ENCODE peak calls at places on chromosomes 4 and X, in eight cellular contexts. P, R, E, L, W, D, S and O are unnamed samples.

GRCh38 chrX:9147631-9148189 is 113.8 kb upstream of the FAM9B start:
- DNase-seq in P (no peak), R (no peak), E (no peak), L (no peak), W (no peak), D (no peak), S (no peak), O (no peak)

GRCh38 chrX:72041901-72042859 is 89.5 kb downstream of the RTL5 start:
- DNase-seq in P (no peak), R (no peak), E (peak), L (no peak), W (no peak), D (no peak), S (peak), O (no peak)

GRCh38 chr4:64883087-64883926 is 474.1 kb upstream of the TECRL start:
- DNase-seq in P (peak), R (no peak), E (no peak), L (no peak), W (no peak), D (no peak), S (no peak), O (no peak)

GRCh38 chr4:72895408-72895807 is 174.1 kb downstream of the COX18 start:
- DNase-seq in P (no peak), R (no peak), E (no peak), L (no peak), W (no peak), D (no peak), S (no peak), O (no peak)

GRCh38 chr4:158801066-158801465 is 32.2 kb downstream of the FNIP2 start:
- DNase-seq in P (no peak), R (no peak), E (no peak), L (no peak), W (no peak), D (no peak), S (no peak), O (no peak)

GRCh38 chr4:73870260-73870659 is 1.1 kb downstream of the CXCL1 start:
- DNase-seq in P (no peak), R (no peak), E (no peak), L (no peak), W (peak), D (no peak), S (no peak), O (no peak)

GRCh38 chr4:176193898-176194297 is 1.5 kb downstream of the SPATA4 start:
- DNase-seq in P (no peak), R (no peak), E (no peak), L (no peak), W (peak), D (no peak), S (peak), O (no peak)

GRCh38 chr4:21655100-21655499 is 293.5 kb downstream of the KCNIP4 start:
- DNase-seq in P (no peak), R (no peak), E (no peak), L (no peak), W (no peak), D (no peak), S (no peak), O (no peak)

GRCh38 chrX:15956684-15957083 is 102.1 kb upstream of the AP1S2 start:
- DNase-seq in P (no peak), R (no peak), E (no peak), L (no peak), W (peak), D (no peak), S (no peak), O (no peak)

GRCh38 chrX:67717571-67717970 is 173.8 kb downstream of the AR start:
- DNase-seq in P (no peak), R (no peak), E (no peak), L (no peak), W (no peak), D (no peak), S (no peak), O (no peak)

GRCh38 chr4:187726485-187726884 is 269.1 kb upstream of the ZFP42 start:
- DNase-seq in P (no peak), R (no peak), E (no peak), L (no peak), W (no peak), D (no peak), S (no peak), O (no peak)

GRCh38 chr4:60757986-60758385 is 442.1 kb upstream of the ADGRL3 start:
- DNase-seq in P (no peak), R (no peak), E (no peak), L (no peak), W (peak), D (no peak), S (peak), O (no peak)

GRCh38 chr4:176048631-176049030 is 17.0 kb upstream of the WDR17 start:
- DNase-seq in P (no peak), R (no peak), E (no peak), L (no peak), W (no peak), D (no peak), S (no peak), O (no peak)

GRCh38 chr4:169885893-169886292 is 128.1 kb upstream of the HPF1 start:
- DNase-seq in P (no peak), R (no peak), E (no peak), L (no peak), W (no peak), D (no peak), S (no peak), O (no peak)

GRCh38 chrX:53438174-53438831 is 4.1 kb upstream of the HSD17B10 start:
- DNase-seq in P (no peak), R (no peak), E (no peak), L (no peak), W (no peak), D (no peak), S (no peak), O (no peak)

GRCh38 chrX:155997436-155997835 is at the start of gene IL9R:
- DNase-seq in P (peak), R (no peak), E (no peak), L (peak), W (no peak), D (no peak), S (no peak), O (peak)

GRCh38 chr4:132593717-132594400 is 555.2 kb upstream of the PCDH10 start:
- DNase-seq in P (no peak), R (no peak), E (no peak), L (no peak), W (peak), D (no peak), S (no peak), O (no peak)

GRCh38 chrX:46310815-46311497 is 234.3 kb downstream of the ZNF674 start:
- DNase-seq in P (no peak), R (no peak), E (no peak), L (no peak), W (no peak), D (no peak), S (no peak), O (no peak)

GRCh38 chr4:104066533-104066932 is 346.7 kb upstream of the TACR3 start:
- DNase-seq in P (no peak), R (no peak), E (no peak), L (no peak), W (no peak), D (no peak), S (no peak), O (no peak)

GRCh38 chr4:80459918-80460473 is 124.5 kb downstream of the CFAP299 start:
- DNase-seq in P (no peak), R (no peak), E (no peak), L (no peak), W (no peak), D (no peak), S (no peak), O (peak)

GRCh38 chr4:81314196-81314896 is 99.3 kb upstream of the PRKG2 start:
- DNase-seq in P (no peak), R (peak), E (no peak), L (no peak), W (peak), D (no peak), S (peak), O (no peak)

GRCh38 chr4:83252782-83253405 is 31.7 kb downstream of the COQ2 start:
- DNase-seq in P (peak), R (peak), E (peak), L (peak), W (peak), D (peak), S (peak), O (peak)

GRCh38 chr4:41507292-41507933 is 30.5 kb upstream of the LIMCH1 start:
- DNase-seq in P (no peak), R (no peak), E (no peak), L (no peak), W (peak), D (no peak), S (no peak), O (no peak)

GRCh38 chr4:82842593-82842992 is 44.0 kb upstream of the SCD5 start:
- DNase-seq in P (no peak), R (no peak), E (no peak), L (peak), W (no peak), D (no peak), S (peak), O (no peak)

GRCh38 chr4:106160560-106160959 is 155.4 kb downstream of the TBCK start:
- DNase-seq in P (no peak), R (no peak), E (no peak), L (no peak), W (no peak), D (no peak), S (peak), O (no peak)

GRCh38 chr4:28167411-28167810 is 1306.8 kb downstream of the STIM2 start:
- DNase-seq in P (peak), R (no peak), E (no peak), L (no peak), W (peak), D (no peak), S (no peak), O (no peak)

GRCh38 chr4:36551697-36552214 is 270.3 kb downstream of the DTHD1 start:
- DNase-seq in P (no peak), R (no peak), E (no peak), L (no peak), W (peak), D (no peak), S (no peak), O (no peak)

GRCh38 chr4:53009824-53010223 is 147.7 kb downstream of the RASL11B start:
- DNase-seq in P (no peak), R (no peak), E (peak), L (no peak), W (no peak), D (no peak), S (no peak), O (no peak)

GRCh38 chr4:38056024-38056685 is 96.0 kb downstream of the PTTG2 start:
- DNase-seq in P (no peak), R (no peak), E (no peak), L (no peak), W (no peak), D (no peak), S (no peak), O (no peak)

GRCh38 chr4:159549092-159549491 is 446.2 kb downstream of the RAPGEF2 start:
- DNase-seq in P (no peak), R (no peak), E (no peak), L (no peak), W (peak), D (no peak), S (peak), O (no peak)

GRCh38 chr4:8892556-8893226 is 21.1 kb upstream of the HMX1 start:
- DNase-seq in P (no peak), R (no peak), E (no peak), L (no peak), W (no peak), D (no peak), S (no peak), O (no peak)

GRCh38 chr4:138555584-138555983 is 313.4 kb upstream of the SLC7A11 start:
- DNase-seq in P (no peak), R (peak), E (peak), L (peak), W (peak), D (no peak), S (no peak), O (no peak)

DNA sequence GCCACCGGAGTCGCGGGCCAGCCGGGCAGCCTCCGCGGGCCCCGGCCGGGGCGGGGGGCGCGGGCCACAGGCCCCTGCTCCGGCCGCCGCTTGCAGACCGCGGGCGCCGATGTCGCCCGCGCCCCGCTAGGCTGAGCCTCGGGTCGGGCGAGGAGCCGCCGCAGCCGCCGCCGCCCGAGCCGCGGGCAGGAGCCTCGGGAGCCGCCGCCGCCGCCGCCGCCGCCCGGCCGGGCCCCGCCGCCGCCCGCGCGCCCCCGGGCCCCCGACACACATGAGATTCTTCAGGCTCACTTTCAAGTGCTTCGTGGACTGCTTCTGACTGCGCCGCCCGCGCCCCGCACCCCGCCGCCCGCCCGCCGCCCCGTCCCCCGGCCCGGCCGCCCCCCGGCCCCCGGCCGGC is 345 bp downstream of the SLC6A8 start:
- DNase-seq in P (no peak), R (no peak), E (no peak), L (no peak), W (no peak), D (no peak), S (no peak), O (no peak)
- H3K27ac ChIP-seq in P (no peak), R (no peak), E (no peak), L (no peak), W (no peak), D (no peak), S (no peak), O (no peak)

DNA sequence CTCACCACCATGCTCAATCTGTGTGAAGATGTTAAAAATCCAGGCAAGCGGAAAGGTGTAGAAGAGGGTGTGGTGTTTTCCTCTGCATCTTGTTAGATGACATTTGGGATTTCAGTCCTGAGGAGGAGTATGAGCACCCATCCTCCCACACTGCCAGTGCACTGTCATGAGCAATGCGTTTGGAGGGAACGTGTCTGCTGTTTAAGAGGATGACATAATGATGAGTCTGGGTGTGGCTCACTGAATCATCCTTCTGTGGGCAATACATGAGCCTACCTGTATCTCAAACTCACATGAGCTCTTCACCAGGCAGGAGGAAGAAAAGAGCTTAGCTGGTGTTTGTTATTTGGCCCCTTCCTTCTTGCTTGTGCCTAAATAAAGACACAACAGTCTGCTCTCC is 67.9 kb upstream of the ARX start:
- DNase-seq in P (no peak), R (no peak), E (no peak), L (no peak), W (peak), D (no peak), S (no peak), O (no peak)
- H3K27ac ChIP-seq in P (no peak), R (no peak), E (no peak), L (no peak), W (no peak), D (no peak), S (no peak), O (no peak)

DNA sequence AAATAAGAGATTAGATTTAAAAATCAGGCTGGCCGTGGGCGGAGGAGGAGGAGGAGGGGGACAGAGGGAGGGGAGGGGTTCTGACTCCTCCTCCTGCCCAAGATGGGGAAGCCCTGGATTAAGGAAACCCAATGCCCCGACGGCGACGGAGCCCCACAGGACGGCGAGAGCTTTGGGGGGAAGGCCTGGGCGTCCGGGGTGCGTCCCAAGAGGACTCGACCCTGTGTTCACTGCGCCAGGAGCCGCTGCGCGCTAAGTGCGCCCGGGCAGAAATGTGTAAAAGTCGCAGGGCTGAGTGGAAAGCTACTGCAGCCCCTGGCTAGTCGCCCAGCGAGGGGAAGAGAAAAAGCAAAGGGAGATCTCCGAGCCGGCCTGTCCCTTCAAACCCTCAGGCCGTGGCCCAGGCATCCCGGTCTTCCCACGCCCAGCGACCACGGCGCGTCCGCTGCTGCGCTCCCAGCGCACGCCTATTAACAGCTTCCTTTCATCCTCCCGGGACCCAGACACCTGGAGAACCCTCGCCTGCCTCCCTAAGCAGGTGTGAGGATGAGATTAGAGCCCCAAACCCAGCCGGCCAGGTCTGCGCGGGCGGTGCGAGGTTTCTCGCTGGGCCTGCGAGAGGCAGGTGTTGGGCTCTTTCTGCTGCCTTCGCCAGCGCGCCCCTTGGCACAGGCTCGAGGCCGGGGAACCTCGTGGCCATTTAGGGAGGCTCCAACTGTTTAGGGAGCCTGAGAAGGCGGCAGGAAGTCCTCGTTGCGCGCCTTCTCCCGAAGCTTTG is 1.4 kb upstream of the RPS6KA3 start:
- DNase-seq in P (no peak), R (peak), E (no peak), L (no peak), W (no peak), D (no peak), S (no peak), O (peak)
- H3K27ac ChIP-seq in P (no peak), R (no peak), E (no peak), L (no peak), W (no peak), D (peak), S (peak), O (peak)

GRCh38 chr4:153494562-153494961 is 28.4 kb downstream of the TMEM131L start:
- DNase-seq in P (no peak), R (no peak), E (no peak), L (no peak), W (no peak), D (no peak), S (no peak), O (no peak)

GRCh38 chr4:153497988-153498967 is 32.1 kb downstream of the TMEM131L start:
- DNase-seq in P (no peak), R (no peak), E (peak), L (no peak), W (no peak), D (no peak), S (peak), O (no peak)

GRCh38 chr4:153499005-153499404 is 32.8 kb downstream of the TMEM131L start:
- DNase-seq in P (no peak), R (no peak), E (no peak), L (no peak), W (no peak), D (no peak), S (no peak), O (no peak)

GRCh38 chr4:153495480-153496206 is 29.5 kb downstream of the TMEM131L start:
- DNase-seq in P (no peak), R (no peak), E (no peak), L (no peak), W (peak), D (no peak), S (no peak), O (no peak)

DNA sequence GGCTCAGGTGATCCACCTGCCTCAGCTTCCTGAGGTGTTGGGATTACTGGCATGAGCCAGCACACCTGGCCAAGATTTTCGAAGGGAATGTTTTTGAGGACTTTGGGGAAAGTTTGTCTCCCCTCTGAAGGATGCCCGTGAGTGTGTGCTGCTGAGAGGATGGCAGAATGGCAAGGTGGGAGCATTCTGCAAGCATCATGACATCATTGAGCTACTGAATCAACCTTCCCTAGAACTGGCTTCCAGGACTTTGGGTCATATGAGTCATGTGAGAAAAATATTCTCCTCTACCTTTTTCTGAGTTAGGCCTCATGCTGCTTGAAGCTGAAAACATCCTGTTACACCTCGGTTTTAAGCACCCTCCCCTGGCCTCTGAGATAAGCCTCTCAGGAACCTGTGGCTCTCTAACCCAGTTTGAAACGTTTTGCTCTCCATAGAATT is 31.0 kb downstream of the TMEM131L start:
- DNase-seq in P (no peak), R (peak), E (peak), L (no peak), W (peak), D (no peak), S (peak), O (peak)
- H3K27ac ChIP-seq in P (no peak), R (peak), E (no peak), L (no peak), W (peak), D (peak), S (no peak), O (peak)

DNA sequence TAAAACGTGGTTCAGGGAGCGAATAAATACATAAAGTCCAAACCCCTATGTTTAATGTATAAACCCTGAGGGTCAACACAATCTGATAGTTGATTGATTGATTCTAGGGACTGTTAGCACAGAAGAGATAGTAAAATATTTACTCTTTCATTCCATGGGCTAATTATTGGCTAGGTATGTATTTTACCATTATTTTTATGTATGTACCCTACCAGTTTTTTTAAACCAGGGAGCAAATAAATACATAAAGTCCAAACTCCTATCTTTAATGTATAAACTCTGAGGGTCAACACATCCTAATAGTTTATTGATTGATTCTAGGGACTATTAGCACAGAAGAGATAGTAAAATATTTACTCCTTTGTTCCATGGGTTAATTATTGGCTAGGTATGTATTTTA is 40.0 kb downstream of the ZFX start:
- DNase-seq in P (no peak), R (no peak), E (no peak), L (no peak), W (no peak), D (no peak), S (no peak), O (no peak)
- H3K27ac ChIP-seq in P (no peak), R (no peak), E (no peak), L (peak), W (no peak), D (no peak), S (no peak), O (no peak)

DNA sequence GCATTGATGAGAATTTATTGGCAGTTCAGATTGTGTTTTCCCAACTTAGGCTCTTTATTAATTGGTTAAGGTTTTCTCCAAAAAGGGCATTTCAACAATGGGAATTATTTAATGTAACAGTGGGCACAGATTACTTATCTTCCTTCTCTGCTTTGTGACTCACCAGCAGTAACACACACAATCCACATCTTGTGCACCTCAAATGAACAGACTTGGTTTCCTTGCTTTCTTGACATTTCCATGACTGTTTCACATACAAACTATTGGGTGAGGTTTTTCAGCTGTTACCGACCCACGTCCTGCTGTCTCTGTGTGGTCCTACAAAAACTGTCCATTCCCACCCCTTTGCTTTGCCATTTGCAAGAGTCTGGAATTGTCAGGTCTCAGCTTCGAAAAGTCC is 38.1 kb downstream of the CCNI start:
- DNase-seq in P (no peak), R (no peak), E (no peak), L (no peak), W (no peak), D (no peak), S (peak), O (no peak)
- H3K27ac ChIP-seq in P (no peak), R (no peak), E (no peak), L (no peak), W (no peak), D (no peak), S (peak), O (no peak)